ENCODE peak calls at places on chromosomes 13 and 19, in nine cellular contexts. N is RWPE1, O is fibroblast of pulmonary artery, Z is WTC11, F is cardiac fibroblast, E is A549, T is lung, V is astrocyte, Y is PC-3. J is an unnamed sample.

GRCh38 chr13:31765441-31765840 is 26.1 kb downstream of the RXFP2 start:
- DNase-seq in N (no peak), O (peak; percentile 65), Z (no peak), F (peak; percentile 60), E (no peak), T (no peak), V (peak; percentile 91), Y (no peak), J (peak; percentile 78)

GRCh38 chr13:31922724-31923123 is 108.8 kb upstream of the FRY start:
- DNase-seq in N (no peak), O (no peak), Z (no peak), F (no peak), E (no peak), T (no peak), V (no peak), Y (no peak), J (no peak)

GRCh38 chr19:40225440-40226305 is 816 bp downstream of the CCNP start:
- DNase-seq in N (no peak), O (no peak), Z (no peak), F (peak; percentile 29), E (no peak), T (no peak), V (no peak), Y (no peak), J (peak; percentile 20)

GRCh38 chr19:46015080-46015960 is 7.5 kb downstream of the PGLYRP1 start:
- DNase-seq in N (peak; percentile 82), O (peak; percentile 16), Z (peak; percentile 92), F (peak; percentile 48), E (peak; percentile 82), T (peak; percentile 86), V (no peak), Y (no peak), J (no peak)

GRCh38 chr19:38194061-38194701 is 29.8 kb downstream of the DPF1 start:
- DNase-seq in N (peak; percentile 73), O (no peak), Z (no peak), F (no peak), E (peak; percentile 78), T (no peak), V (no peak), Y (peak; percentile 49), J (no peak)

GRCh38 chr19:1258161-1258492 is 9.7 kb downstream of the MIDN start:
- DNase-seq in N (no peak), O (no peak), Z (no peak), F (no peak), E (no peak), T (no peak), V (no peak), Y (no peak), J (no peak)

GRCh38 chr19:42386974-42387707 is 3.0 kb downstream of the CNFN start:
- DNase-seq in N (peak; percentile 80), O (peak; percentile 47), Z (peak; percentile 89), F (peak; percentile 55), E (peak; percentile 95), T (peak; percentile 53), V (peak; percentile 24), Y (peak; percentile 80), J (peak; percentile 49)

GRCh38 chr19:52138614-52139290 is 986 bp downstream of the ZNF616 start:
- DNase-seq in N (peak; percentile 19), O (peak; percentile 12), Z (peak; percentile 62), F (peak; percentile 16), E (no peak), T (no peak), V (peak; percentile 16), Y (peak; percentile 29), J (no peak)

GRCh38 chr19:38655148-38655824 is 7.8 kb downstream of the ACTN4 start:
- DNase-seq in N (no peak), O (no peak), Z (no peak), F (no peak), E (no peak), T (no peak), V (peak; percentile 55), Y (no peak), J (peak; percentile 45)

GRCh38 chr19:50414850-50415660 is 3.7 kb upstream of the SPIB start:
- DNase-seq in N (no peak), O (peak; percentile 76), Z (peak; percentile 95), F (peak; percentile 76), E (peak; percentile 86), T (peak; percentile 80), V (peak; percentile 12), Y (peak; percentile 24), J (peak; percentile 9)

GRCh38 chr19:57599761-57600383 is at the start of gene ZNF530:
- DNase-seq in N (peak; percentile 93), O (peak; percentile 95), Z (peak; percentile 91), F (peak; percentile 93), E (peak; percentile 96), T (peak; percentile 95), V (peak; percentile 79), Y (peak; percentile 98), J (peak; percentile 89)

GRCh38 chr19:47471733-47472457 is at the start of gene SLC8A2:
- DNase-seq in N (peak; percentile 66), O (peak; percentile 79), Z (peak; percentile 91), F (peak; percentile 85), E (peak; percentile 76), T (no peak), V (peak; percentile 77), Y (peak; percentile 49), J (peak; percentile 42)

GRCh38 chr19:41299755-41300089 is 10.2 kb upstream of the CCDC97 start:
- DNase-seq in N (no peak), O (peak; percentile 67), Z (no peak), F (peak; percentile 77), E (no peak), T (peak; percentile 71), V (peak; percentile 42), Y (no peak), J (peak; percentile 81)

GRCh38 chr13:62038214-62038613 is 622.6 kb upstream of the PCDH20 start:
- DNase-seq in N (no peak), O (no peak), Z (no peak), F (no peak), E (no peak), T (no peak), V (no peak), Y (no peak), J (no peak)

GRCh38 chr13:94228781-94229180 is 250.7 kb downstream of the DCT start:
- DNase-seq in N (no peak), O (peak; percentile 59), Z (no peak), F (peak; percentile 71), E (no peak), T (no peak), V (no peak), Y (no peak), J (no peak)

GRCh38 chr19:52142001-52142595 is 2.4 kb upstream of the ZNF616 start:
- DNase-seq in N (peak; percentile 30), O (no peak), Z (no peak), F (no peak), E (no peak), T (no peak), V (no peak), Y (peak; percentile 61), J (no peak)

GRCh38 chr13:57925250-57925649 is 293.7 kb downstream of the PCDH17 start:
- DNase-seq in N (no peak), O (peak; percentile 8), Z (no peak), F (no peak), E (no peak), T (no peak), V (peak; percentile 8), Y (peak; percentile 1), J (no peak)
- TF ChIP-seq CTCF in N (no peak), O (no peak), Z (no peak), F (no peak), E (no peak), T (no peak), V (no peak), Y (no peak), J (no peak)

DNA sequence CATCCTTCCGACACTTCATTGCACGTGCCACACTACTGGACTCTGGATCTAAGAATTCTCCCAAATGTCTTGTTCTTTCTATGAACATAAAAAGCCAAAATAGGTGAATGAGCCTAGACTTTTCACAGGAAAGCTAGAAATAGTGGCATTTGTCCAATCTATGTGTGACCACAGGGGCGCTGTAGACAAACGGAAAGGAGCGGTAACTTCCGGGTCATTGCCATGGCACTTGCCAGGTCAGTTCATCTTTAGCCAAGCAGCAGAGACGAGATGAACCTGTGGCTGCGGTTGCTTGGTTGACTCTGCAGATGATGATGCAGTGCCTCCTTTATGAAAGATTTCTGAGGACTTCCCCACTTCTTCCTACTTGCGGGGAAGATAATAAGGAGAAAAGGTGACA is 65.6 kb downstream of the ADGRE1 start:
- DNase-seq in N (no peak), O (no peak), Z (no peak), F (no peak), E (no peak), T (no peak), V (no peak), Y (no peak), J (no peak)
- TF ChIP-seq CTCF in N (no peak), O (no peak), Z (no peak), F (no peak), E (no peak), T (no peak), V (no peak), Y (no peak), J (no peak)

GRCh38 chr13:107233541-107233940 is 665.6 kb upstream of the ARGLU1 start:
- DNase-seq in N (no peak), O (no peak), Z (no peak), F (no peak), E (no peak), T (no peak), V (no peak), Y (no peak), J (no peak)

GRCh38 chr13:107234315-107234714 is 666.4 kb upstream of the ARGLU1 start:
- DNase-seq in N (no peak), O (no peak), Z (no peak), F (no peak), E (no peak), T (no peak), V (no peak), Y (no peak), J (no peak)

DNA sequence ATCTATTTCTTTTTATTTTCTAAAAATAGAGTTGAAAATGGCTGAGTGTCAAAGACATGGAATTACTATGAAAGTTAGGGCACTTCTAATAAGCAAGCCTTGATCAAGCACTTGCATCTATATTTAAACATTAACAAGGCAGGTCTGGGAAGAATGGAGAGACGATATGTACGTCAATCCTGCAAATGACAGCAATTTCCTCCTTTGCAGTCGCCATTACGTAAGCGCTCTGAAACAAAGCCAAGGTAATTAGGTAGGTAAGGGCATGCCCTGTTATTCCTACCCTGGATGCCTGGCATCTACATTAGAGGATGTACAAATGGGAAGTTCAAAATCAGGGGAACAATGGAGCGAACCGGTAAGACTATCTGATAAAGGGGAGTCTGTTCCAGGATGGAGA is 664.0 kb upstream of the ARGLU1 start:
- DNase-seq in N (no peak), O (no peak), Z (no peak), F (no peak), E (no peak), T (no peak), V (no peak), Y (no peak), J (no peak)
- TF ChIP-seq CTCF in N (no peak), O (no peak), Z (no peak), F (no peak), E (no peak), T (no peak), V (no peak), Y (no peak), J (no peak)

DNA sequence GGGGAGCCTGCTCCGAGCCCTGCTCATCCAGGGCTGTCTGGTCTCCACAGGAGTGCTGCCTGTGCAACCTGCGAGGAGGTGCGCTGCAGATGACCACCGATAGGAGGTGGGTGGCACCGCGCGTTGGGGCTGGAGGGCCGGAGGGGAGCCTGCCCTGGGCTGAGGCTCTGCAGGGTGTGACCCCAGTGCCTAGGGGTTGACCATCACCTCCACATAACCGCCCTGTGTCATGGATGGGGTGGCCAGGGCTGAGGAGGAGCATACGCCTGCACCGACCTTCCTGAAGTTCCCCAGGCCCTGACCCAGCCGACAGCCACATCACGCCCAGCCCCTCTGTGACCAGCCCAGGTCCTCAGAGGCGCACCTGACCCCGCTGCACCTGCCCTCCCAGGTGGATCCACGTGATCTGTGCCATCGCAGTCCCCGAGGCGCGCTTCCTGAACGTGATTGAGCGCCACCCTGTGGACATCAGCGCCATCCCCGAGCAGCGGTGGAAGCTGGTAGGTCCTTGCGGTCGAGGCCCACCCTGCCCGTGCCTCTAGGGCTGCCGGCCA is 168.7 kb downstream of the KDM4B start:
- DNase-seq in N (no peak), O (no peak), Z (peak; percentile 92), F (no peak), E (no peak), T (no peak), V (no peak), Y (no peak), J (no peak)
- TF ChIP-seq CTCF in N (peak; percentile 18), O (no peak), Z (peak; percentile 59), F (peak; percentile 1), E (no peak), T (no peak), V (no peak), Y (peak; percentile 63), J (peak; percentile 57)